ENCODE peak calls at places on chromosomes 4 and X, in six cellular contexts. One of them, this sample, is unnamed.

GRCh38 chr4:180962268-180962667 is 1280.9 kb upstream of the TENM3 start:
- DNase-seq in upper lobe of left lung: no peak
- DNase-seq in IMR-90: no peak
- DNase-seq in Peyer's patch: no peak
- DNase-seq in body of pancreas: no peak
- DNase-seq in transverse colon: no peak
- DNase-seq in this sample: no peak

GRCh38 chrX:151396042-151396826 is 772 bp upstream of the VMA21 start:
- DNase-seq in upper lobe of left lung: peak; percentile 31
- DNase-seq in transverse colon: peak; percentile 21
- DNase-seq in IMR-90: peak; percentile 43
- DNase-seq in Peyer's patch: peak; percentile 54
- DNase-seq in body of pancreas: no peak
- DNase-seq in this sample: no peak

GRCh38 chr4:178027796-178028195 is 585.6 kb upstream of the AGA start:
- DNase-seq in upper lobe of left lung: no peak
- DNase-seq in transverse colon: no peak
- DNase-seq in Peyer's patch: no peak
- DNase-seq in body of pancreas: no peak
- DNase-seq in IMR-90: no peak
- DNase-seq in this sample: no peak

GRCh38 chr4:10667651-10668341 is 16.8 kb downstream of the CLNK start:
- DNase-seq in Peyer's patch: no peak
- DNase-seq in transverse colon: no peak
- DNase-seq in upper lobe of left lung: no peak
- DNase-seq in IMR-90: no peak
- DNase-seq in body of pancreas: no peak
- DNase-seq in this sample: no peak

GRCh38 chr4:28490669-28491068 is 1630.0 kb downstream of the STIM2 start:
- DNase-seq in Peyer's patch: no peak
- DNase-seq in body of pancreas: no peak
- DNase-seq in IMR-90: peak; percentile 52
- DNase-seq in upper lobe of left lung: no peak
- DNase-seq in transverse colon: no peak
- DNase-seq in this sample: no peak

GRCh38 chr4:123816970-123817688 is 420.5 kb downstream of the SPRY1 start:
- DNase-seq in transverse colon: no peak
- DNase-seq in Peyer's patch: no peak
- DNase-seq in IMR-90: no peak
- DNase-seq in upper lobe of left lung: no peak
- DNase-seq in body of pancreas: no peak
- DNase-seq in this sample: no peak

GRCh38 chr4:807792-808191 is 18.1 kb downstream of the CPLX1 start:
- DNase-seq in Peyer's patch: no peak
- DNase-seq in transverse colon: peak; percentile 61
- DNase-seq in body of pancreas: peak; percentile 74
- DNase-seq in IMR-90: no peak
- DNase-seq in upper lobe of left lung: no peak
- DNase-seq in this sample: no peak

GRCh38 chr4:36242629-36243354 is 1.5 kb downstream of the ARAP2 start:
- DNase-seq in body of pancreas: peak; percentile 36
- DNase-seq in IMR-90: no peak
- DNase-seq in transverse colon: no peak
- DNase-seq in upper lobe of left lung: no peak
- DNase-seq in Peyer's patch: no peak
- DNase-seq in this sample: no peak

GRCh38 chr4:5249727-5250126 is 198.4 kb downstream of the STK32B start:
- DNase-seq in IMR-90: no peak
- DNase-seq in body of pancreas: no peak
- DNase-seq in upper lobe of left lung: no peak
- DNase-seq in Peyer's patch: no peak
- DNase-seq in transverse colon: no peak
- DNase-seq in this sample: no peak

GRCh38 chrX:139930923-139931645 is 1.8 kb downstream of the ATP11C start:
- DNase-seq in body of pancreas: peak; percentile 19
- DNase-seq in upper lobe of left lung: peak; percentile 23
- DNase-seq in IMR-90: no peak
- DNase-seq in transverse colon: peak; percentile 24
- DNase-seq in Peyer's patch: peak; percentile 58
- DNase-seq in this sample: no peak

GRCh38 chr4:77525538-77525937 is 80.1 kb upstream of the CXCL13 start:
- DNase-seq in Peyer's patch: no peak
- DNase-seq in upper lobe of left lung: no peak
- DNase-seq in transverse colon: no peak
- DNase-seq in body of pancreas: no peak
- DNase-seq in IMR-90: no peak
- DNase-seq in this sample: no peak

GRCh38 chrX:112056886-112057285 is 25.7 kb downstream of the TRPC5 start:
- DNase-seq in IMR-90: no peak
- DNase-seq in body of pancreas: no peak
- DNase-seq in Peyer's patch: no peak
- DNase-seq in transverse colon: no peak
- DNase-seq in upper lobe of left lung: no peak
- DNase-seq in this sample: no peak

GRCh38 chr4:78292336-78292735 is 235.2 kb downstream of the FRAS1 start:
- DNase-seq in body of pancreas: no peak
- DNase-seq in upper lobe of left lung: no peak
- DNase-seq in Peyer's patch: no peak
- DNase-seq in transverse colon: no peak
- DNase-seq in IMR-90: no peak
- DNase-seq in this sample: no peak

GRCh38 chr4:169774466-169775445 is 17.0 kb upstream of the HPF1 start:
- DNase-seq in Peyer's patch: no peak
- DNase-seq in upper lobe of left lung: no peak
- DNase-seq in IMR-90: no peak
- DNase-seq in transverse colon: no peak
- DNase-seq in body of pancreas: peak; percentile 29
- DNase-seq in this sample: no peak

GRCh38 chr4:73740353-73740778 is at the start of gene CXCL8:
- DNase-seq in upper lobe of left lung: peak; percentile 85
- DNase-seq in IMR-90: peak; percentile 91
- DNase-seq in transverse colon: peak; percentile 70
- DNase-seq in body of pancreas: peak; percentile 76
- DNase-seq in Peyer's patch: peak; percentile 67
- DNase-seq in this sample: no peak

GRCh38 chr4:81213671-81214070 is 1.4 kb downstream of the PRKG2 start:
- DNase-seq in transverse colon: no peak
- DNase-seq in Peyer's patch: no peak
- DNase-seq in upper lobe of left lung: no peak
- DNase-seq in body of pancreas: no peak
- DNase-seq in IMR-90: no peak
- DNase-seq in this sample: no peak

GRCh38 chr4:122548452-122548851 is 72.4 kb downstream of the IL21 start:
- DNase-seq in transverse colon: no peak
- DNase-seq in upper lobe of left lung: no peak
- DNase-seq in IMR-90: peak; percentile 26
- DNase-seq in body of pancreas: no peak
- DNase-seq in Peyer's patch: no peak
- DNase-seq in this sample: no peak

GRCh38 chr4:106583108-106583507 is 214.5 kb upstream of the GIMD1 start:
- DNase-seq in upper lobe of left lung: no peak
- DNase-seq in body of pancreas: no peak
- DNase-seq in transverse colon: no peak
- DNase-seq in IMR-90: no peak
- DNase-seq in Peyer's patch: no peak
- DNase-seq in this sample: no peak

GRCh38 chrX:47193475-47194241 is at the start of gene UBA1:
- DNase-seq in transverse colon: peak; percentile 98
- DNase-seq in upper lobe of left lung: peak; percentile 97
- DNase-seq in Peyer's patch: peak; percentile 99
- DNase-seq in body of pancreas: peak; percentile 99
- DNase-seq in IMR-90: peak; percentile 95
- DNase-seq in this sample: peak; percentile 90

GRCh38 chrX:47191806-47192401 is 1.7 kb upstream of the UBA1 start:
- DNase-seq in body of pancreas: no peak
- DNase-seq in transverse colon: no peak
- DNase-seq in upper lobe of left lung: no peak
- DNase-seq in IMR-90: no peak
- DNase-seq in Peyer's patch: no peak
- DNase-seq in this sample: no peak

GRCh38 chrX:47196098-47196497 is 2.5 kb downstream of the UBA1 start:
- DNase-seq in upper lobe of left lung: no peak
- DNase-seq in Peyer's patch: no peak
- DNase-seq in body of pancreas: no peak
- DNase-seq in transverse colon: no peak
- DNase-seq in IMR-90: no peak
- DNase-seq in this sample: no peak

GRCh38 chrX:47191331-47191730 is 2.3 kb upstream of the UBA1 start:
- DNase-seq in upper lobe of left lung: peak; percentile 30
- DNase-seq in Peyer's patch: peak; percentile 79
- DNase-seq in transverse colon: peak; percentile 51
- DNase-seq in IMR-90: no peak
- DNase-seq in body of pancreas: peak; percentile 55
- DNase-seq in this sample: no peak

GRCh38 chrX:47194388-47194787 is 759 bp downstream of the UBA1 start:
- DNase-seq in upper lobe of left lung: no peak
- DNase-seq in transverse colon: no peak
- DNase-seq in Peyer's patch: no peak
- DNase-seq in body of pancreas: no peak
- DNase-seq in IMR-90: no peak
- DNase-seq in this sample: no peak
- H3K4me1 ChIP-seq in upper lobe of left lung: peaks cover 34% of the 10 kb centered on the region
- H3K4me1 ChIP-seq in transverse colon: peaks cover 26% of the 10 kb centered on the region
- H3K4me1 ChIP-seq in Peyer's patch: peaks cover 3% of the 10 kb centered on the region
- H3K4me1 ChIP-seq in body of pancreas: peaks cover 51% of the 10 kb centered on the region
- H3K4me1 ChIP-seq in IMR-90: peaks cover 24% of the 10 kb centered on the region
- H3K4me1 ChIP-seq in this sample: peaks cover 27% of the 10 kb centered on the region

GRCh38 chr4:159102623-159103405 is at the start of gene RAPGEF2:
- DNase-seq in IMR-90: peak; percentile 91
- DNase-seq in transverse colon: peak; percentile 94
- DNase-seq in upper lobe of left lung: peak; percentile 96
- DNase-seq in Peyer's patch: peak; percentile 96
- DNase-seq in body of pancreas: peak; percentile 94
- DNase-seq in this sample: peak; percentile 53
- TF ChIP-seq POLR2A in IMR-90: peak; percentile 93
- TF ChIP-seq POLR2A in transverse colon: peak; percentile 96
- TF ChIP-seq POLR2A in upper lobe of left lung: peak; percentile 94
- TF ChIP-seq POLR2A in Peyer's patch: peak; percentile 98
- TF ChIP-seq POLR2A in body of pancreas: peak; percentile 95
- TF ChIP-seq POLR2A in this sample: peak; percentile 94

GRCh38 chr4:174450051-174450450 is 72.2 kb downstream of the HPGD start:
- DNase-seq in IMR-90: no peak
- DNase-seq in body of pancreas: no peak
- DNase-seq in transverse colon: no peak
- DNase-seq in Peyer's patch: no peak
- DNase-seq in upper lobe of left lung: no peak
- DNase-seq in this sample: no peak
- H3K4me1 ChIP-seq in IMR-90: no peaks in the 10 kb centered on the region
- H3K4me1 ChIP-seq in body of pancreas: peaks cover 26% of the 10 kb centered on the region
- H3K4me1 ChIP-seq in transverse colon: peaks cover 34% of the 10 kb centered on the region
- H3K4me1 ChIP-seq in Peyer's patch: no peaks in the 10 kb centered on the region
- H3K4me1 ChIP-seq in upper lobe of left lung: no peaks in the 10 kb centered on the region
- H3K4me1 ChIP-seq in this sample: peaks cover 33% of the 10 kb centered on the region

GRCh38 chrX:30888526-30889146 is 418 bp downstream of the TAB3 start:
- DNase-seq in body of pancreas: peak; percentile 16
- DNase-seq in transverse colon: peak; percentile 14
- DNase-seq in IMR-90: no peak
- DNase-seq in upper lobe of left lung: peak; percentile 21
- DNase-seq in Peyer's patch: peak; percentile 53
- DNase-seq in this sample: no peak

GRCh38 chrX:30887721-30888120 is 1.3 kb downstream of the TAB3 start:
- DNase-seq in upper lobe of left lung: no peak
- DNase-seq in transverse colon: no peak
- DNase-seq in IMR-90: no peak
- DNase-seq in Peyer's patch: no peak
- DNase-seq in body of pancreas: no peak
- DNase-seq in this sample: no peak

GRCh38 chrX:30892591-30892990 is 3.5 kb upstream of the TAB3 start:
- DNase-seq in upper lobe of left lung: peak; percentile 31
- DNase-seq in body of pancreas: no peak
- DNase-seq in IMR-90: no peak
- DNase-seq in transverse colon: no peak
- DNase-seq in Peyer's patch: no peak
- DNase-seq in this sample: no peak

GRCh38 chrX:30887288-30887687 is 1.8 kb downstream of the TAB3 start:
- DNase-seq in Peyer's patch: no peak
- DNase-seq in upper lobe of left lung: no peak
- DNase-seq in body of pancreas: no peak
- DNase-seq in IMR-90: no peak
- DNase-seq in transverse colon: no peak
- DNase-seq in this sample: no peak

DNA sequence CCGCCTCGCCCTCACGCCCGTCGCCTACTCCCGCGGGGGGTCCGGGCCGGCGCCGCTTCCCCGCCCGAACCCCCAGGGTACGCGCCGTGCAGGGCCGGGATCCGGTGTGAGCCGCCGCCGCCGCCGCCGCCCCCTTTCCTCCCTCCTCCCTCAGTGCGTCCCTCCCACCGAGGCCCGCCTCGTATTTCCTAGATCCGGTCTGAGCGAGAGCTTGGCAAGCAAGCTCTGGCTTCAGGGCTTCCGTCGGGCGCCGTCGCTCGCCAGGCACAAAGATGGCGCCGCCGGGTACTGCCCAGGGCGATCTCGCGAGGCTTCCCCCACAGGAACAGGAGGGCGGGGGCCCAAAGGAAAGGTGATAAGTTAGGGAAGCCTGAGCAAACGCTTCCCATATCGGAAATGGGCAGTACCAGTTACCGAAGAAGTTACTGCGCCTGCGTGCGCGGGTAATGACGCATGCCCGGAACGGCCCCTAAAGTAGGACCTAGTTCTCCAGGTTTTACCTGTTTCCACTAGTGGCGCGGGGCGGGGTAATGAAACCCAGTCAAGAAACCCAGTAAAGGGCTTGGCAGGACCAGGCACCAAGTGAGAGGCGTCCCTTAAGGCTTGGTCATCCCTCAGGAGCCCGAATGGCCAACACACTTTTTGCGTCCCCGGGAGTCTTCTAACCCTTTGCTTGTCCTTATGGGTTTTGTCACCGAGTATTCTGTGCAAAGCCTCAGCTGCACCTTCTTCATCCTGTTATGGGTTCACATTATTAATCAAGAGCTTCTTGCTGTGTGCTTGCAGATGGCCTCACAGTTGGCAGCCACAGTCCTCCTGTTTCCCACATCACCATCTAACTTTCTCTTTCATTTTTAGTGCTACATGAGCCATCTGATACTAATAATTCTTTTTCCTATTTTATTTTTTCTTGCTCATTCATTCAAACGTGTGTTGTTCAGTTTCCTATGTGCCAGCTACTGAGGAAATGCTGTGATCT is at the start of gene TAB3:
- DNase-seq in IMR-90: peak; percentile 95
- DNase-seq in body of pancreas: peak; percentile 96
- DNase-seq in Peyer's patch: peak; percentile 98
- DNase-seq in transverse colon: peak; percentile 95
- DNase-seq in upper lobe of left lung: peak; percentile 94
- DNase-seq in this sample: peak; percentile 70
- TF ChIP-seq POLR2A in IMR-90: no peak
- TF ChIP-seq POLR2A in body of pancreas: peak; percentile 70
- TF ChIP-seq POLR2A in Peyer's patch: no peak
- TF ChIP-seq POLR2A in transverse colon: peak; percentile 28
- TF ChIP-seq POLR2A in upper lobe of left lung: peak; percentile 61
- TF ChIP-seq POLR2A in this sample: peak; percentile 37